ENCODE peak calls at places on chromosomes 5 and 9, in nine cellular contexts. E is CD8-positive, alpha-beta memory T cell; G is mammary epithelial cell; S is heart left ventricle; Q is CD8-positive, alpha-beta T cell; V is neural progenitor cell; C is tibial nerve; L is CD4-positive, CD25-positive, alpha-beta regulatory T cell; T is tibial artery. N is an unnamed sample. For H3K36me3, the result is how much of the 10 kb centered on the place peaks cover.

GRCh38 chr9:127295005-127295404 is 30.4 kb downstream of the GARNL3 start:
- DNase-seq in E (no peak), G (peak), S (no peak), Q (no peak), V (no peak), C (no peak), L (no peak), T (no peak), N (no peak)

GRCh38 chr9:116763665-116764064 is 76.6 kb downstream of the TRIM32 start:
- DNase-seq in E (no peak), G (no peak), S (no peak), Q (no peak), V (no peak), C (no peak), L (no peak), T (no peak), N (no peak)

GRCh38 chr5:14364576-14365472 is 216.8 kb upstream of the OTULINL start:
- DNase-seq in E (no peak), G (peak), S (no peak), Q (no peak), V (peak), C (no peak), L (no peak), T (no peak), N (no peak)

GRCh38 chr5:176888865-176889165 is 10.3 kb downstream of the HK3 start:
- DNase-seq in E (no peak), G (no peak), S (no peak), Q (no peak), V (no peak), C (no peak), L (no peak), T (no peak), N (no peak)

GRCh38 chr9:72274916-72275315 is 90.1 kb downstream of the ZFAND5 start:
- DNase-seq in E (no peak), G (peak), S (no peak), Q (no peak), V (no peak), C (no peak), L (no peak), T (no peak), N (no peak)

GRCh38 chr5:16574789-16575785 is 41.7 kb downstream of the RETREG1 start:
- DNase-seq in E (no peak), G (peak), S (peak), Q (no peak), V (peak), C (peak), L (no peak), T (peak), N (no peak)

GRCh38 chr5:151719228-151719861 is 32.6 kb upstream of the SPARC start:
- DNase-seq in E (no peak), G (no peak), S (no peak), Q (no peak), V (peak), C (peak), L (no peak), T (peak), N (no peak)

GRCh38 chr5:2109566-2109965 is 226.8 kb upstream of the IRX4 start:
- DNase-seq in E (no peak), G (no peak), S (no peak), Q (no peak), V (peak), C (no peak), L (no peak), T (no peak), N (no peak)

GRCh38 chr9:124708633-124709032 is 62.5 kb downstream of the NR6A1 start:
- DNase-seq in E (no peak), G (peak), S (no peak), Q (no peak), V (peak), C (no peak), L (no peak), T (no peak), N (no peak)

GRCh38 chr9:126150411-126151030 is 176.1 kb upstream of the MVB12B start:
- DNase-seq in E (no peak), G (no peak), S (no peak), Q (no peak), V (no peak), C (no peak), L (no peak), T (no peak), N (no peak)

GRCh38 chr9:114619205-114619758 is 8.2 kb downstream of the TMEM268 start:
- DNase-seq in E (no peak), G (peak), S (no peak), Q (no peak), V (no peak), C (no peak), L (no peak), T (no peak), N (no peak)

GRCh38 chr5:172617817-172618216 is 23.2 kb upstream of the NEURL1B start:
- DNase-seq in E (no peak), G (no peak), S (no peak), Q (no peak), V (no peak), C (no peak), L (no peak), T (no peak), N (no peak)

GRCh38 chr5:66933066-66933465 is 263.5 kb downstream of the CD180 start:
- DNase-seq in E (no peak), G (peak), S (no peak), Q (no peak), V (no peak), C (no peak), L (no peak), T (no peak), N (no peak)

GRCh38 chr5:139725073-139725830 is 70.4 kb upstream of the PSD2 start:
- DNase-seq in E (peak), G (no peak), S (peak), Q (no peak), V (no peak), C (no peak), L (no peak), T (peak), N (no peak)

GRCh38 chr9:98807811-98808195 is 333 bp downstream of the GALNT12 start:
- DNase-seq in E (no peak), G (no peak), S (no peak), Q (no peak), V (peak), C (no peak), L (no peak), T (no peak), N (no peak)

GRCh38 chr9:89436963-89437625 is 60.8 kb downstream of the SEMA4D start:
- DNase-seq in E (peak), G (peak), S (no peak), Q (peak), V (no peak), C (no peak), L (peak), T (no peak), N (peak)

GRCh38 chr5:126909856-126910255 is 120.5 kb downstream of the MARCHF3 start:
- DNase-seq in E (no peak), G (no peak), S (no peak), Q (no peak), V (no peak), C (no peak), L (no peak), T (no peak), N (no peak)

GRCh38 chr9:12614488-12614887 is 78.7 kb upstream of the TYRP1 start:
- DNase-seq in E (no peak), G (no peak), S (no peak), Q (no peak), V (no peak), C (no peak), L (no peak), T (no peak), N (no peak)

GRCh38 chr5:91538179-91538578 is 155.1 kb upstream of the ARRDC3 start:
- DNase-seq in E (no peak), G (no peak), S (no peak), Q (no peak), V (no peak), C (no peak), L (no peak), T (no peak), N (no peak)

GRCh38 chr5:131491749-131492148 is 143.3 kb downstream of the RAPGEF6 start:
- DNase-seq in E (no peak), G (no peak), S (no peak), Q (no peak), V (no peak), C (no peak), L (no peak), T (no peak), N (no peak)
- H3K36me3 ChIP-seq in E (under half), G (under half), S (under half), Q (half or more), V (under half), C (under half), L (half or more), T (under half), N (under half)

GRCh38 chr9:128554155-128554862 is 1.9 kb downstream of the SPTAN1 start:
- DNase-seq in E (no peak), G (peak), S (peak), Q (no peak), V (peak), C (peak), L (no peak), T (peak), N (no peak)

GRCh38 chr9:128555180-128555721 is 2.9 kb downstream of the SPTAN1 start:
- DNase-seq in E (no peak), G (peak), S (no peak), Q (no peak), V (peak), C (no peak), L (no peak), T (no peak), N (no peak)

GRCh38 chr9:128552744-128553221 is 396 bp downstream of the SPTAN1 start:
- DNase-seq in E (no peak), G (no peak), S (peak), Q (peak), V (peak), C (no peak), L (peak), T (peak), N (no peak)

GRCh38 chr9:128552153-128552743 is at the start of gene SPTAN1:
- DNase-seq in E (peak), G (peak), S (peak), Q (peak), V (peak), C (peak), L (peak), T (peak), N (peak)

DNA sequence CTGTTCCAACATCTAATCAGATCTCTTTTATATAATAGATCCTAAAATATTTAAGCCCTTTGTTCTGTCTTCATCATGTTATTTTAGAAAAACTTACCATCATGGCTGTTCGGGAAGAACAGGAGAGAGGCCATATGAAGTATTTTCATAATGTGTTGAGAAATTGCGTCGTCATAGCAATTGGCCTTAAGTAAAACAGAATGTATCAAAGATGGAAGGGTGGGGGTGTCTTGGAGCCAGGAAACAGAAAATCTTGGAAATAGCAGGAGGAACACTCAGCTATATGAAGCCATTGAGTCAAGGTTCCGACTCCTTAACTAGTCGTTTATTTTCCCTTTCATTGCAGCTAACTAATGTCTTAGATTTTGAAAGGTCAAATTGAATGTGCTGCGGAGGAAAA is 1.3 kb downstream of the SPTAN1 start:
- DNase-seq in E (no peak), G (peak), S (no peak), Q (no peak), V (no peak), C (no peak), L (no peak), T (no peak), N (no peak)
- H3K27ac ChIP-seq in E (no peak), G (peak), S (peak), Q (peak), V (no peak), C (peak), L (peak), T (peak), N (peak)

GRCh38 chr5:132589467-132589866 is 32.7 kb downstream of the RAD50 start:
- DNase-seq in E (no peak), G (no peak), S (no peak), Q (no peak), V (no peak), C (no peak), L (no peak), T (no peak), N (no peak)

GRCh38 chr5:132594170-132594569 is 37.4 kb downstream of the RAD50 start:
- DNase-seq in E (no peak), G (no peak), S (no peak), Q (no peak), V (no peak), C (no peak), L (no peak), T (no peak), N (no peak)

GRCh38 chr5:132591140-132591539 is 34.4 kb downstream of the RAD50 start:
- DNase-seq in E (no peak), G (no peak), S (no peak), Q (no peak), V (no peak), C (no peak), L (no peak), T (no peak), N (no peak)

GRCh38 chr5:132595624-132596023 is 38.8 kb downstream of the RAD50 start:
- DNase-seq in E (no peak), G (no peak), S (no peak), Q (no peak), V (no peak), C (no peak), L (no peak), T (no peak), N (no peak)

DNA sequence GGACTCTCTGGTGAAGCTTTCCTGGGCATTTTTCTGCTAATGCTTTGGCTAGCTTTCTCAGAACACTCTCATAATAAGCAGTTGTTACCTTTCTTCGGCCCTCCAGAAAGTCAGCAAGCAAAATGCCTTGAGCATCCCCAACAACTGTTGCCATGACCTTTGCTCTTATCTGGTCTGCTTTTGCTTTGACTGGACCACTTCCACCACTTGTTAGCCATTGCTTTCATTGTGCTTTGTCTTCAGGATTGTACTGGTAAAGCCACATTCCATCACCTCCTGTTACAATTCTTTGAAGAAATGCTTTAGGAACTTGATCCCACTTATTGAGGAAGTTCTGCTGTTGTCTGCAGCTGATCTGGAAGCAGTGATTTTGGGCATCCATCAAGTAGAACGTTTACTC is 35.7 kb downstream of the RAD50 start:
- DNase-seq in E (no peak), G (peak), S (no peak), Q (no peak), V (peak), C (no peak), L (no peak), T (no peak), N (no peak)
- H3K36me3 ChIP-seq in E (under half), G (under half), S (under half), Q (under half), V (under half), C (under half), L (half or more), T (half or more), N (under half)

DNA sequence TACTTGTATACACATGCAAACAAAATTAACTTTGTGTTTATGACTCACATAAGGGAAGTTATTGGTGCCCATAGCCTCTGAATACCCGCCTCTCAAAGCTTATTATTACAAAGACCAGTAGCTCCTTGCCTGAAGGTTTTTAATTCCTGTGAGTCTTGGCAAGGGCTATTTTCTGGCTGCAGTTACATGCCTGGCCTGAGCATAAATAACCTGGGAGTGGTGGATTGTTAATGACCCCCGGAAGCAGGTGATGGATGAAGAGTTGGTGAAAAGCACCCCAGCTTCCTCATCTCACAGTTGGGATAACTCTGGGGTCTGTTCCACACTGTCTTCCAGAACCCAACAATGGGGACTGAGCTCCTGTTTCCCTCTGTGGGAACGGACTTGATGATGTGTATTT is 594.5 kb downstream of the PDE4D start:
- DNase-seq in E (no peak), G (peak), S (no peak), Q (no peak), V (no peak), C (no peak), L (no peak), T (no peak), N (no peak)
- H3K27ac ChIP-seq in E (no peak), G (peak), S (peak), Q (no peak), V (no peak), C (no peak), L (no peak), T (peak), N (peak)

DNA sequence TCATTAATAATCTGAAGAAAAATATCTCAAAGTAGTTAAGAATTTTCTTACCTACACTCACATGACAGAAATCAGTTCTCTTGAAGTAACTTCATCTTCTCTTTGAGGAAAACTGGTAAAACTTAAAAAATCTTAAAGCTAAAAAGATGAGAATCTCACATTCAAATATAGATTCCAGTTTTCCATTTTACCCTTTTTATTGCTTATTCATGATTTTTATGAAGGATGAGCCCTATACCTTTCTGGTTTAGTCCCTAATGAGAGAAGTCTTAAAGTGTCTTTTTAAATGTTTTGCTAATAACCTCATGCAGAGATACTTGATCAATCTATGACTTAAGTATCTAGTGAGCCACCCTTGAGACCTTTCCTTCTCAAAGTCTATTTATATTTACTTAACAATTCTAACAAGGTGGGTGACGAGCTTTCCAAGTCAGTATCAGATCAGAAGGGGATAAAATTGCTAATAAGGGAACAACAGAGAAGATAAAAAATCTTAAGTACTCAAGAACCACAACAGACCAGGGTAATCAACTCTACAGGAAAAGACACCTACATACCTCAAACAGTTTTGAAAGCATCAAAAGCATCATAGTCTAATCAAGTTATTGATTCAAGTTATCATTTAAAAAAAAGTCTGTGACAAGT is 2.6 kb downstream of the IARS1 start:
- DNase-seq in E (no peak), G (no peak), S (no peak), Q (no peak), V (no peak), C (no peak), L (no peak), T (no peak), N (no peak)
- H3K36me3 ChIP-seq in E (under half), G (under half), S (under half), Q (under half), V (under half), C (under half), L (under half), T (under half), N (under half)

DNA sequence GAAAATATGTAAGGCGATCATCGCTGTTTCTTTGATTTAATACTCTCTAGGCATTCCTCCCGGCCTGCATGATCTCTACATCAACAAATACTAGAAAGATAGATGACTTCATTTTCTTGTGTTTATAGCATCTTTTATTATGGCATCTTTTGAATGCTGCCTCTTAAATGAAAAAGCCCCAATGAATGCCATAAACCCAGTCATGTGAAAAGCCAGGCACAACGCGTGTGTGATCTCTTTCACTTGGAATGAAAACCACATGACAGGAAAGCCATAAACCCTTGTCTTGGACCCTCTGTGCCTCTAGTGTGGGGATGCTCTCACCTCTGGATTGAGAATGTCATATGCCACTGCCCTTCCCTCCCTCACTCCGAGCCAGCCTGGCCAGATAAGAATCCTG is 476.2 kb downstream of the SEMA5A start:
- DNase-seq in E (no peak), G (no peak), S (no peak), Q (no peak), V (no peak), C (no peak), L (no peak), T (no peak), N (no peak)
- H3K27ac ChIP-seq in E (no peak), G (no peak), S (no peak), Q (no peak), V (no peak), C (no peak), L (no peak), T (no peak), N (no peak)

GRCh38 chr9:137827908-137828526 is 49.6 kb upstream of the CACNA1B start:
- DNase-seq in E (no peak), G (no peak), S (no peak), Q (no peak), V (no peak), C (no peak), L (no peak), T (no peak), N (no peak)
- H3K36me3 ChIP-seq in E (under half), G (under half), S (under half), Q (under half), V (under half), C (under half), L (half or more), T (under half), N (under half)

GRCh38 chr9:96867282-96867814 is 13.0 kb upstream of the ZNF782 start:
- DNase-seq in E (no peak), G (no peak), S (no peak), Q (no peak), V (no peak), C (no peak), L (no peak), T (no peak), N (no peak)

GRCh38 chr9:96874201-96874785 is 20.0 kb upstream of the ZNF782 start:
- DNase-seq in E (no peak), G (no peak), S (no peak), Q (no peak), V (no peak), C (no peak), L (no peak), T (no peak), N (no peak)

GRCh38 chr9:96871176-96871575 is 16.9 kb upstream of the ZNF782 start:
- DNase-seq in E (no peak), G (peak), S (no peak), Q (no peak), V (no peak), C (no peak), L (no peak), T (no peak), N (no peak)

DNA sequence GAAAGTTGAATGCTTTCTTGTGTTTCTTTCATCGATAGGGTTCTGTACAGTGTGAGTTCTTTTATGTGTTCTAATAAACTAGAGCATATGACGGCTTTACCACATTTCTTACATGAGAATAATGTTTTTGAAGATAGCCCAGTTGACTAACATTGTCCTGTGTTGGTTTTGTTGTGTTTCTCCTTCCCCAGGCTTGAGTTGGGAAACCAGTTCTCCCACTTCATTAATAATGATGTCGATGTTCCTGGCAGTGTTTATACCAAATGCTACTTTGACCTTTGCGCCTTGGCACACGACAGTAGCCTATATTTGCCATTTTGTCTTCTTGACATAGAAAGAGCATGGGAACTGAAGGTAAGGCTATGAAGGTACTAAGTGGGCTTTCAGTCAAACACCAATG is 14.4 kb upstream of the ZNF782 start:
- DNase-seq in E (no peak), G (peak), S (no peak), Q (no peak), V (no peak), C (no peak), L (no peak), T (no peak), N (no peak)
- H3K27ac ChIP-seq in E (no peak), G (no peak), S (no peak), Q (no peak), V (no peak), C (no peak), L (no peak), T (no peak), N (peak)

DNA sequence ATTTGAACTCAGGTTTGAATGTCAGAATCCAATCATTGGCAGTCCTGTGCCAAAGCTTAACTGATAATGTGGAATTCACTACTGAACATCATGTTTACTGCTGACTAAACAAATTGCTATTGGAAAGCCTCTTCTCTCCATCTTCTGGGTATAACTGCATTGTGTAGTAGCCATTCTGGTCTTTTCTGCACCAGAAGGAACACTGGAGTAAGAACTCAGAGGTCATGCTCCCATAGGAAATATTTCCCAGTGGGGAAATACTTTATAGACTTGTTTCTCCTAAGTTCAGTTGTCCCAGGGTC is 25.9 kb downstream of the SLC1A3 start:
- DNase-seq in E (no peak), G (no peak), S (no peak), Q (no peak), V (no peak), C (no peak), L (no peak), T (no peak), N (no peak)
- H3K36me3 ChIP-seq in E (under half), G (under half), S (under half), Q (under half), V (under half), C (under half), L (under half), T (under half), N (under half)

N was measured in esophagus squamous epithelium.